ENCODE peak calls at places on chromosomes 6 and 20, in eight cellular contexts. M is Peyer's patch; R is lower leg skin; D is stimulated activated CD8-positive, alpha-beta memory T cell treated with anti-CD3 and anti-CD28 coated beads, Interleukin-7, amount 100 ng/mL, for 1 hour; J is activated gamma-delta T cell treated with Interleukin-2 at 50 U/mL for 16 hours; Q is nephron progenitor cell; N is HFFc6; Y is NCI-H1092 treated with DMSO at 0.1 percent for 48 hours. P is an unnamed sample.

GRCh38 chr6:11043961-11044711 is at the start of gene ELOVL2:
- DNase-seq in M (no peak), R (no peak), D (no peak), J (no peak), Q (peak), N (peak), Y (no peak), P (peak)

GRCh38 chr6:143376861-143377260 is 73.6 kb downstream of the ADAT2 start:
- DNase-seq in M (no peak), R (no peak), D (no peak), J (no peak), Q (no peak), N (no peak), Y (no peak), P (peak)

GRCh38 chr6:167571550-167571949 is 246.7 kb downstream of the TTLL2 start:
- DNase-seq in M (no peak), R (peak), D (no peak), J (no peak), Q (no peak), N (no peak), Y (no peak), P (no peak)

GRCh38 chr20:33387177-33387576 is 14.1 kb downstream of the CDK5RAP1 start:
- DNase-seq in M (no peak), R (peak), D (no peak), J (no peak), Q (no peak), N (peak), Y (no peak), P (peak)

GRCh38 chr6:2756687-2757224 is 6.0 kb upstream of the MYLK4 start:
- DNase-seq in M (no peak), R (no peak), D (no peak), J (no peak), Q (no peak), N (no peak), Y (no peak), P (no peak)

GRCh38 chr20:51132286-51132810 is 109.4 kb upstream of the KCNG1 start:
- DNase-seq in M (no peak), R (peak), D (no peak), J (no peak), Q (no peak), N (no peak), Y (no peak), P (no peak)

GRCh38 chr6:82385961-82386360 is 22.3 kb downstream of the TPBG start:
- DNase-seq in M (no peak), R (no peak), D (no peak), J (no peak), Q (no peak), N (no peak), Y (peak), P (peak)

GRCh38 chr20:21396921-21397340 is 395 bp downstream of the NKX2-4 start:
- DNase-seq in M (no peak), R (no peak), D (no peak), J (no peak), Q (peak), N (no peak), Y (peak), P (no peak)

GRCh38 chr6:157405986-157406385 is 25.0 kb downstream of the ZDHHC14 start:
- DNase-seq in M (no peak), R (no peak), D (no peak), J (no peak), Q (no peak), N (no peak), Y (no peak), P (no peak)

GRCh38 chr20:33899106-33899505 is 88.0 kb downstream of the CHMP4B start:
- DNase-seq in M (no peak), R (no peak), D (no peak), J (no peak), Q (no peak), N (no peak), Y (no peak), P (no peak)

GRCh38 chr6:85348643-85349042 is 101.2 kb upstream of the NT5E start:
- DNase-seq in M (no peak), R (no peak), D (no peak), J (no peak), Q (no peak), N (no peak), Y (no peak), P (no peak)

GRCh38 chr6:143878272-143878760 is 14.0 kb downstream of the ZC2HC1B start:
- DNase-seq in M (no peak), R (no peak), D (no peak), J (no peak), Q (no peak), N (no peak), Y (no peak), P (no peak)

GRCh38 chr6:41306187-41306854 is 19.8 kb upstream of the TREM1 start:
- DNase-seq in M (peak), R (no peak), D (no peak), J (peak), Q (peak), N (no peak), Y (peak), P (peak)

GRCh38 chr6:125986956-125987617 is 747 bp downstream of the TRMT11 start:
- DNase-seq in M (no peak), R (no peak), D (no peak), J (no peak), Q (no peak), N (peak), Y (peak), P (no peak)

GRCh38 chr6:112087916-112088315 is 525 bp downstream of the FAM229B start:
- DNase-seq in M (no peak), R (no peak), D (no peak), J (no peak), Q (no peak), N (no peak), Y (no peak), P (no peak)